ENCODE peak calls at places on chromosomes 3 and 15, in eight cellular contexts. One of them, this sample, is unnamed.

GRCh38 chr15:58840048-58840447 is 68.9 kb downstream of the MINDY2 start:
- DNase-seq in SK-N-SH: no peak
- DNase-seq in GM23338: no peak
- DNase-seq in K562: no peak
- DNase-seq in A549: no peak
- DNase-seq in HCT116: no peak
- DNase-seq in GM12878: no peak
- DNase-seq in HepG2: no peak
- DNase-seq in this sample: no peak

GRCh38 chr3:21912656-21913055 is 161.6 kb upstream of the ZNF385D start:
- DNase-seq in SK-N-SH: no peak
- DNase-seq in GM23338: no peak
- DNase-seq in K562: no peak
- DNase-seq in A549: no peak
- DNase-seq in HCT116: no peak
- DNase-seq in GM12878: no peak
- DNase-seq in HepG2: no peak
- DNase-seq in this sample: no peak

GRCh38 chr3:116339441-116340028 is 105.8 kb downstream of the LSAMP start:
- DNase-seq in SK-N-SH: no peak
- DNase-seq in GM23338: no peak
- DNase-seq in K562: no peak
- DNase-seq in A549: no peak
- DNase-seq in HCT116: no peak
- DNase-seq in GM12878: no peak
- DNase-seq in HepG2: no peak
- DNase-seq in this sample: no peak

GRCh38 chr3:196198081-196198675 is 13.0 kb downstream of the ZDHHC19 start:
- DNase-seq in SK-N-SH: no peak
- DNase-seq in GM23338: no peak
- DNase-seq in K562: no peak
- DNase-seq in A549: no peak
- DNase-seq in HCT116: no peak
- DNase-seq in GM12878: no peak
- DNase-seq in HepG2: no peak
- DNase-seq in this sample: no peak

GRCh38 chr15:33639968-33640367 is 328.3 kb upstream of the CHRM5 start:
- DNase-seq in SK-N-SH: peak; percentile 74
- DNase-seq in GM23338: no peak
- DNase-seq in K562: no peak
- DNase-seq in A549: no peak
- DNase-seq in HCT116: no peak
- DNase-seq in GM12878: no peak
- DNase-seq in HepG2: no peak
- DNase-seq in this sample: no peak

GRCh38 chr3:187677604-187678003 is 7.4 kb upstream of the SST start:
- DNase-seq in SK-N-SH: no peak
- DNase-seq in GM23338: no peak
- DNase-seq in K562: no peak
- DNase-seq in A549: no peak
- DNase-seq in HCT116: no peak
- DNase-seq in GM12878: no peak
- DNase-seq in HepG2: no peak
- DNase-seq in this sample: no peak

GRCh38 chr3:66582721-66583141 is 81.9 kb upstream of the LRIG1 start:
- DNase-seq in SK-N-SH: no peak
- DNase-seq in GM23338: no peak
- DNase-seq in K562: no peak
- DNase-seq in A549: no peak
- DNase-seq in HCT116: no peak
- DNase-seq in GM12878: peak; percentile 48
- DNase-seq in HepG2: no peak
- DNase-seq in this sample: no peak

GRCh38 chr15:21261965-21262850 is 178.1 kb downstream of the POTEB3 start:
- DNase-seq in SK-N-SH: peak; percentile 9
- DNase-seq in GM23338: no peak
- DNase-seq in K562: no peak
- DNase-seq in A549: no peak
- DNase-seq in HCT116: no peak
- DNase-seq in GM12878: no peak
- DNase-seq in HepG2: no peak
- DNase-seq in this sample: no peak

GRCh38 chr3:13025778-13026518 is 47.3 kb downstream of the IQSEC1 start:
- DNase-seq in SK-N-SH: no peak
- DNase-seq in GM23338: no peak
- DNase-seq in K562: no peak
- DNase-seq in A549: no peak
- DNase-seq in HCT116: no peak
- DNase-seq in GM12878: no peak
- DNase-seq in HepG2: no peak
- DNase-seq in this sample: no peak

GRCh38 chr3:192253138-192253537 is 474.2 kb downstream of the FGF12 start:
- DNase-seq in SK-N-SH: no peak
- DNase-seq in GM23338: no peak
- DNase-seq in K562: no peak
- DNase-seq in A549: no peak
- DNase-seq in HCT116: no peak
- DNase-seq in GM12878: no peak
- DNase-seq in HepG2: no peak
- DNase-seq in this sample: no peak

GRCh38 chr15:75720787-75721461 is 8.3 kb upstream of the CSPG4 start:
- DNase-seq in SK-N-SH: peak; percentile 21
- DNase-seq in GM23338: peak; percentile 79
- DNase-seq in K562: peak; percentile 55
- DNase-seq in A549: peak; percentile 90
- DNase-seq in HCT116: peak; percentile 82
- DNase-seq in GM12878: no peak
- DNase-seq in HepG2: peak; percentile 50
- DNase-seq in this sample: no peak

GRCh38 chr3:58414538-58415197 is 19.0 kb downstream of the PDHB start:
- DNase-seq in SK-N-SH: peak; percentile 66
- DNase-seq in GM23338: peak; percentile 80
- DNase-seq in K562: peak; percentile 37
- DNase-seq in A549: peak; percentile 26
- DNase-seq in HCT116: peak; percentile 44
- DNase-seq in GM12878: no peak
- DNase-seq in HepG2: peak; percentile 38
- DNase-seq in this sample: no peak

GRCh38 chr15:92091155-92091734 is 237.7 kb downstream of the SLCO3A1 start:
- DNase-seq in SK-N-SH: peak; percentile 47
- DNase-seq in GM23338: peak; percentile 94
- DNase-seq in K562: peak; percentile 60
- DNase-seq in A549: peak; percentile 46
- DNase-seq in HCT116: peak; percentile 15
- DNase-seq in GM12878: no peak
- DNase-seq in HepG2: peak; percentile 28
- DNase-seq in this sample: no peak

GRCh38 chr3:122661633-122662032 is 19.0 kb upstream of the PARP14 start:
- DNase-seq in SK-N-SH: no peak
- DNase-seq in GM23338: no peak
- DNase-seq in K562: no peak
- DNase-seq in A549: no peak
- DNase-seq in HCT116: no peak
- DNase-seq in GM12878: no peak
- DNase-seq in HepG2: no peak
- DNase-seq in this sample: no peak

DNA sequence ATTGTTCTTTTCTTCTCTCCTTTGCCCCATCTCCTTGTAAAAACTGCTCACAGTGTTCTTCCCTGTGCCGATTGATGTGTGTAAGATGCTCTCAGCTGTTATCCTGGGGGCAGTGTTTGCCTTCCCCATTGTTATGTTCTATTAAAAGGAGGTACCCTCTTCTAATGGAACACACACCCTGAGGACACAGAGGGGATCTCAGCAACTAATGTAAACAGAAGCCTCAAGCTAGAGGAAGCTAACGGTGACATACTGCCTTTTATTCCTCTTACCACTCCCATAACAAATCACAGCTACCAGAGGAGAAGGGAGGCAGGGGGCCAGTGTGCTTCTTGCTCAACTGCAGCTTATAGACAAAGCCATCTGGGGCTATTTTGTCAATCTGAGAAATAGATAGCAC is 2.2 kb downstream of the TAGLN3 start:
- DNase-seq in SK-N-SH: peak; percentile 15
- DNase-seq in GM23338: no peak
- DNase-seq in K562: no peak
- DNase-seq in A549: no peak
- DNase-seq in HCT116: no peak
- DNase-seq in GM12878: no peak
- DNase-seq in HepG2: no peak
- DNase-seq in this sample: no peak
- TF ChIP-seq REST in SK-N-SH: no peak
- TF ChIP-seq REST in GM23338: no peak
- TF ChIP-seq REST in K562: no peak
- TF ChIP-seq REST in A549: no peak
- TF ChIP-seq REST in HCT116: no peak
- TF ChIP-seq REST in GM12878: no peak
- TF ChIP-seq REST in HepG2: no peak
- TF ChIP-seq REST in this sample: no peak

GRCh38 chr15:43516801-43517353 is 531 bp upstream of the MAP1A start:
- DNase-seq in SK-N-SH: peak; percentile 45
- DNase-seq in GM23338: peak; percentile 39
- DNase-seq in K562: no peak
- DNase-seq in A549: no peak
- DNase-seq in HCT116: no peak
- DNase-seq in GM12878: no peak
- DNase-seq in HepG2: no peak
- DNase-seq in this sample: no peak

GRCh38 chr15:43516185-43516584 is 1.2 kb upstream of the MAP1A start:
- DNase-seq in SK-N-SH: no peak
- DNase-seq in GM23338: no peak
- DNase-seq in K562: no peak
- DNase-seq in A549: no peak
- DNase-seq in HCT116: no peak
- DNase-seq in GM12878: no peak
- DNase-seq in HepG2: no peak
- DNase-seq in this sample: no peak

GRCh38 chr15:43514241-43515057 is 3.0 kb upstream of the MAP1A start:
- DNase-seq in SK-N-SH: peak; percentile 57
- DNase-seq in GM23338: peak; percentile 87
- DNase-seq in K562: peak; percentile 55
- DNase-seq in A549: no peak
- DNase-seq in HCT116: no peak
- DNase-seq in GM12878: no peak
- DNase-seq in HepG2: peak; percentile 31
- DNase-seq in this sample: no peak

GRCh38 chr15:43517354-43518072 is at the start of gene MAP1A:
- DNase-seq in SK-N-SH: peak; percentile 89
- DNase-seq in GM23338: peak; percentile 58
- DNase-seq in K562: peak; percentile 88
- DNase-seq in A549: no peak
- DNase-seq in HCT116: no peak
- DNase-seq in GM12878: no peak
- DNase-seq in HepG2: no peak
- DNase-seq in this sample: no peak

DNA sequence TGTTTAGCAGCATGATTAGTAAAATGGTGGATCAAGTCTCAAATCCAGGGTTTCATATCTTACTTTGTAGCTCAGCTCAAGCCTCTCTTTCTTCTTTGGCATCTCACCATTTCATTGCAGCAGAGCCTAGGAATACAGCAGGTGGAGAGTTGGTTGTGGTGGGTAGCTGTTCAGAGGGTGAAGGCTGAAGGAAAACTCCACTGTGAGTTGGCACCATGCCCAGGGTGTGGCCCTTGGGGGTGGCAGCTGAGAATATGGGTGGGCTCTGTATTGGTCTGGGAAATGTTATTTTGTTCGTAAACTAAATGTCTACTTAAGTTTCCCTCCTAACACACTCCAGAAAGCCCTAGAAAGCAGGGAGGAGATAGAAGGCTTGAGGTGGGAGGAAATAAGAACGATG is 1.7 kb upstream of the MAP1A start:
- DNase-seq in SK-N-SH: no peak
- DNase-seq in GM23338: no peak
- DNase-seq in K562: no peak
- DNase-seq in A549: no peak
- DNase-seq in HCT116: no peak
- DNase-seq in GM12878: no peak
- DNase-seq in HepG2: no peak
- DNase-seq in this sample: no peak
- H3K4me1 ChIP-seq in SK-N-SH: peaks cover 19% of the 10 kb centered on the region
- H3K4me1 ChIP-seq in GM23338: peaks cover 32% of the 10 kb centered on the region
- H3K4me1 ChIP-seq in K562: peaks cover 55% of the 10 kb centered on the region
- H3K4me1 ChIP-seq in A549: peaks cover 8% of the 10 kb centered on the region
- H3K4me1 ChIP-seq in HCT116: peaks cover 19% of the 10 kb centered on the region
- H3K4me1 ChIP-seq in GM12878: peaks cover 6% of the 10 kb centered on the region
- H3K4me1 ChIP-seq in HepG2: peaks cover 33% of the 10 kb centered on the region
- H3K4me1 ChIP-seq in this sample: peaks cover 11% of the 10 kb centered on the region

DNA sequence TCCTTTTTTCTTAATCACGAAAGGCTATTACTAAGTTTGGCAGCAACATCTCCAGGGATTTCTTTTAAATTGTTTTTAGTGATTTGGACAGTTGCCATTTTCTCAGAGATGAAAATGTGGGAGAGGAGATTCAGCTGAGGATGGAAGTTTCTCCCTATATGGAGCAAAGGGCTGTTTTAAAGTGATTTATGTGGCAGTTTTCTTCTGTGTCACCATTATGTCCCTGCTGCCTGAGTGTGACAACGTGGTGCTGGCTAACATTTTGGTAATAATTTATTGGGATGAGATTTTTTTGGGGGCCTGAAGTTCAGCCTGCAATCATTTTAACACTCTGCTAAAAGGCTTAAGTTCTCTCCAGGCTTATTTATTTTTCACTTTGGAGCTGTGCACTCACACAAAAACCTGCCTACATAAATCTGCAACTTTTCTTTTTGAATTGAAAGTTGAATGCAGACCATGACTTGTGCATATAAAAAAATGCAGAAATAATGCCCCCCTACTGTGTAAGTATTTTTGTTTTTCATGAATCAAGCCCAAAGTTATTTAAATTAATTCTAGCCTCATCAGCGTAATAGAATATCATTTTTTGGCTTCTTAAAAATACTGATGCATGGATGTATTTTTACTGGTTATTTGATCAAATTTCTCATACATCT is 210.9 kb downstream of the ZIC1 start:
- DNase-seq in SK-N-SH: no peak
- DNase-seq in GM23338: no peak
- DNase-seq in K562: no peak
- DNase-seq in A549: no peak
- DNase-seq in HCT116: no peak
- DNase-seq in GM12878: no peak
- DNase-seq in HepG2: no peak
- DNase-seq in this sample: no peak
- TF ChIP-seq REST in SK-N-SH: no peak
- TF ChIP-seq REST in GM23338: no peak
- TF ChIP-seq REST in K562: no peak
- TF ChIP-seq REST in A549: no peak
- TF ChIP-seq REST in HCT116: no peak
- TF ChIP-seq REST in GM12878: no peak
- TF ChIP-seq REST in HepG2: no peak
- TF ChIP-seq REST in this sample: no peak

DNA sequence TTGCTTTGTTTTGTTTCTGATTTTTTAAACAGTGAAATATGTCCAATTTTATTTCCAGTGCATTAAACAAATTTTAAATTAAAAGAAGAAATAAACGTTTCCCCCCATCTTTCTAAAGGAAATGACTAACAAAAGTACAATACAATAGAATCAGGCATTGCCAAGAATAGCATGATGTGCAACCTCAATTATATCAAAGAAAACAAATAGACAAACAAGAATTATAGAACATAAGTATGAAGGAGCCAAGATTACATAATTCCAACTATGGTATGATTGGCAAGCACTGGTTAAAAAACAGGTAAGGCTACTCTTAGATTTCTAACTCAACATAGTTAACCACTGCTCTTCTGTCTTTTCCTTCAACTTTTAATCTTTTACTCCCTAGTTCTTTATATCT is 26.4 kb downstream of the TIGIT start:
- DNase-seq in SK-N-SH: no peak
- DNase-seq in GM23338: no peak
- DNase-seq in K562: no peak
- DNase-seq in A549: no peak
- DNase-seq in HCT116: no peak
- DNase-seq in GM12878: no peak
- DNase-seq in HepG2: no peak
- DNase-seq in this sample: no peak
- H3K4me1 ChIP-seq in SK-N-SH: peaks cover 9% of the 10 kb centered on the region
- H3K4me1 ChIP-seq in GM23338: peaks cover 35% of the 10 kb centered on the region
- H3K4me1 ChIP-seq in K562: no peaks in the 10 kb centered on the region
- H3K4me1 ChIP-seq in A549: peaks cover 26% of the 10 kb centered on the region
- H3K4me1 ChIP-seq in HCT116: no peaks in the 10 kb centered on the region
- H3K4me1 ChIP-seq in GM12878: peaks cover 8% of the 10 kb centered on the region
- H3K4me1 ChIP-seq in HepG2: peaks cover 15% of the 10 kb centered on the region
- H3K4me1 ChIP-seq in this sample: no peaks in the 10 kb centered on the region